ENCODE peak calls at places on chromosomes 13 and 19, in five cellular contexts. G, V, H, S and L are unnamed samples.

GRCh38 chr13:81377926-81378325 is 1037.0 kb upstream of the SPRY2 start:
- DNase-seq in G (no peak), V (no peak), H (no peak), S (no peak), L (no peak)

GRCh38 chr13:49690133-49690989 is 925 bp downstream of the EBPL start:
- DNase-seq in G (no peak), V (peak; percentile 3), H (peak; percentile 71), S (peak; percentile 36), L (no peak)

GRCh38 chr19:22472180-22472637 is 50.1 kb upstream of the ZNF98 start:
- DNase-seq in G (no peak), V (peak; percentile 0), H (no peak), S (no peak), L (no peak)

GRCh38 chr13:90690458-90691063 is 656.9 kb upstream of the MIR17HG start:
- DNase-seq in G (no peak), V (no peak), H (peak; percentile 51), S (no peak), L (no peak)

GRCh38 chr13:50801087-50801931 is 42.2 kb downstream of the DLEU7 start:
- DNase-seq in G (peak; percentile 56), V (peak; percentile 81), H (peak; percentile 71), S (peak; percentile 14), L (no peak)

GRCh38 chr19:38795549-38795948 is 6.5 kb downstream of the LGALS7B start:
- DNase-seq in G (no peak), V (no peak), H (no peak), S (no peak), L (no peak)

GRCh38 chr19:46813570-46814358 is 25.4 kb upstream of the SLC1A5 start:
- DNase-seq in G (no peak), V (no peak), H (peak; percentile 49), S (peak; percentile 47), L (peak; percentile 69)

GRCh38 chr13:27533155-27533643 is 82.8 kb upstream of the MTIF3 start:
- DNase-seq in G (peak; percentile 17), V (peak; percentile 75), H (peak; percentile 66), S (peak; percentile 41), L (peak; percentile 87)

GRCh38 chr19:32421589-32422361 is 16.2 kb downstream of the DPY19L3 start:
- DNase-seq in G (no peak), V (no peak), H (peak; percentile 37), S (no peak), L (no peak)
- H3K27ac ChIP-seq in G (peak overlapping the region; percentile 28), V (no peak overlapping the region), H (no peak overlapping the region), S (no peak overlapping the region), L (no peak overlapping the region)

GRCh38 chr19:678791-679388 is 2.7 kb downstream of the FSTL3 start:
- DNase-seq in G (no peak), V (no peak), H (no peak), S (no peak), L (no peak)
- H3K27ac ChIP-seq in G (no peak overlapping the region), V (no peak overlapping the region), H (peak overlapping the region; percentile 97), S (peak overlapping the region; percentile 99), L (peak overlapping the region; percentile 98)

DNA sequence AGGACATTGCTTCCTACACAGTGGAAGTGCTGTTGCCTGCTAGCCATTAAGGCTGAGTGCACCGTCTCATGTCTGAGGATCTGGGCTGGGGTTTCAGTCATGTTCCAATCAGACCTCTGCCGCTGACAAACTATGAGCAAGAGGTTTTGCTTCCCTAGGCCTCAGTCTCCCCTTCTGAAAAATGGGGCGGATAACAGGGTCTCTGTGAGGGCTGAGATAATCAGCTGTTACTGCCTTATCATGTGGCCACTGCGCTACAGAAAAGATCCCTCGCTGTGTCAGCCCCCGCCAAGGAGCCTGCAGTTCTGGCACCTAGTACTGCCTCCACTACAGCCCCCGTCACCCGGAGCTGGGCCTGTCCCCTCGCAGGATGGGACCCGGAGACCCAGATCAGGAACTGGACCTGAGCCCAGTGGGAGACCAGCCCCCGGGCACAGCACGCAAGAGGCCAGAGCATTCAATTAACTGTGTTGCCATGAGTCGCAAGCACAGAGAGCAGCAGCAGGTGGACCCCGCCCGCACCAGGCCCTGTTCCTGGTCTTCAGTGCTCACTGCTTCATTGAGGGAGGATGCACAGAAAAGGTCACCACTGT is 3.0 kb upstream of the PNKP start:
- DNase-seq in G (no peak), V (no peak), H (no peak), S (no peak), L (peak; percentile 70)
- H3K27ac ChIP-seq in G (peak overlapping the region; percentile 72), V (peak overlapping the region; percentile 69), H (peak overlapping the region; percentile 27), S (peak overlapping the region; percentile 85), L (peak overlapping the region; percentile 93)

GRCh38 chr13:112908342-112908741 is 60.7 kb upstream of the MCF2L start:
- DNase-seq in G (no peak), V (no peak), H (no peak), S (no peak), L (no peak)

GRCh38 chr13:112905619-112905989 is 63.4 kb upstream of the MCF2L start:
- DNase-seq in G (no peak), V (no peak), H (no peak), S (no peak), L (no peak)

GRCh38 chr13:112907916-112908315 is 61.1 kb upstream of the MCF2L start:
- DNase-seq in G (no peak), V (no peak), H (no peak), S (no peak), L (peak; percentile 34)

GRCh38 chr13:112905990-112906641 is 62.9 kb upstream of the MCF2L start:
- DNase-seq in G (no peak), V (peak; percentile 79), H (no peak), S (no peak), L (no peak)

DNA sequence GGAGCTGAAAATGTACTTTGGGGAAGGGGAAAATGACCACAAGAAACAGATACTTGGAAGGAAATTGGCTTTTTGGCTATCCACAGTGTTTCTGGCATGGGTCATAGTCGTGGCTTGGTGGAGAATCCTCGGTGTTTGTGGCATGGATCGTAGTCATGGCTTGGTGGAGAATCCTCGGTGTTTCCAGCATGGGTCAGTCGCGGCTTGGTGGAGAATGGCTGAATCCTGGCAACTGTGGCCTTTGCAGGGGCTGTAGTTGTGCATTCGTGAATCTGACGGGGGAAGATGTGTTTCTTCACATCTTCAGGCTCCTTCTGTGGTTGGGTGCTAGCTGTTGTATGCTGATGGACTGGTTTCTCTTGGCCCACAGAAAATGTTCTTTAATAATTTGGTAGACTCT is 61.7 kb upstream of the MCF2L start:
- DNase-seq in G (no peak), V (no peak), H (no peak), S (no peak), L (no peak)
- H3K27ac ChIP-seq in G (no peak overlapping the region), V (no peak overlapping the region), H (no peak overlapping the region), S (no peak overlapping the region), L (no peak overlapping the region)

GRCh38 chr19:10766681-10767201 is 48.9 kb downstream of the DNM2 start:
- DNase-seq in G (no peak), V (no peak), H (no peak), S (no peak), L (no peak)

GRCh38 chr19:10769533-10770491 is 51.9 kb downstream of the DNM2 start:
- DNase-seq in G (peak; percentile 38), V (peak; percentile 54), H (no peak), S (no peak), L (peak; percentile 73)

GRCh38 chr19:10768369-10768768 is 50.5 kb downstream of the DNM2 start:
- DNase-seq in G (no peak), V (no peak), H (no peak), S (no peak), L (no peak)

GRCh38 chr19:10767726-10768125 is 49.8 kb downstream of the DNM2 start:
- DNase-seq in G (no peak), V (no peak), H (no peak), S (no peak), L (no peak)

DNA sequence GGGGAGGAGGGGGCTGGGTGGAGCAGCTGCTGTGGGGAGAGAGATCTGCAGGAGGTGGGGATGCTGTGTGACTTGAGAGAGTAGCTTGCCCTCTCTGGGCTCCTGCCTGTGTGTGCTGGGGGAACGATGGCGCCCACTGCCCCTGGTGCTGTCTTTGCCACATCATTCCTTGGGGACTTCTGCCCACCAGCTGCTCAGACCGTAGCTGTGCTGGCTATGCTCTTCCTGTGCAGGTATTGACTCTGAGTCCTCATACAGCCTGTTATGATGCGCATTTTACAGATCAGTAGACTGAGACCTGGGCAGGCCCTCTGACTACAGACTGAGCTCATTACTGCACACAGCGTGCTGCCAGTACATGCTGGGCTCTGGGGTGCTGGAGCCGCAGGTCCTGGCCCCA is 51.1 kb downstream of the DNM2 start:
- DNase-seq in G (no peak), V (no peak), H (no peak), S (no peak), L (no peak)
- H3K27ac ChIP-seq in G (peak overlapping the region; percentile 14), V (no peak overlapping the region), H (no peak overlapping the region), S (peak overlapping the region; percentile 54), L (peak overlapping the region; percentile 55)

DNA sequence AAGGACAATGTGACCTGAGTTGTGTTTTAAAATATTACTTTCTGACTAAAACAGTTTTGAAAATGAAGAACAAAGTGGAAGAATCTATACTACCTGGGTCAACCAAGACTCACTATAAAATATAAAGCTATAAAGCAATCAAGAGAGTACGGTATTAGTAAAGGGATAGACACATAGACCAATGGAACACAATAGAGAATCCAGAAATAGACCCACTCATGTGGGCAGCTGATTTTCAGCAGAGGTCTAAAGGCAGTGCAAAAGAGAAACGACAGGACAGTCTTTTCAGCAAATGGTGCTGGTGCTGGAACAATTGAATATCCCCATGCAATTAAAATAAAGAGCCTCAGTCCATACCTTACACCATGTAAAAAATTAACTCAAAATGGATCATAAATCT is 224.7 kb downstream of the RGCC start:
- DNase-seq in G (no peak), V (no peak), H (no peak), S (no peak), L (no peak)
- H3K27ac ChIP-seq in G (no peak overlapping the region), V (no peak overlapping the region), H (no peak overlapping the region), S (no peak overlapping the region), L (no peak overlapping the region)